ENCODE peak calls at places on chromosomes 3 and 15, in nine cellular contexts. D is effector memory CD4-positive, alpha-beta T cell; A is HFF-Myc; B is dorsolateral prefrontal cortex; K is cardiac fibroblast; T is HCT116; U is left ventricle myocardium inferior; J is suprapubic skin; S is left lung. R is an unnamed sample.

GRCh38 chr3:187747506-187747905 is 2.2 kb upstream of the BCL6 start:
- DNase-seq in D (no peak), A (no peak), B (no peak), K (no peak), T (no peak), U (no peak), J (no peak), S (no peak), R (no peak)

GRCh38 chr15:87672309-87672897 is 584.1 kb downstream of the NTRK3 start:
- DNase-seq in D (no peak), A (peak), B (peak), K (peak), T (no peak), U (peak), J (no peak), S (no peak), R (no peak)

GRCh38 chr3:112512320-112512719 is 13.0 kb upstream of the BTLA start:
- DNase-seq in D (no peak), A (no peak), B (no peak), K (no peak), T (no peak), U (no peak), J (no peak), S (no peak), R (no peak)

GRCh38 chr15:100124936-100125626 is 216.7 kb downstream of the ADAMTS17 start:
- DNase-seq in D (no peak), A (no peak), B (no peak), K (no peak), T (no peak), U (no peak), J (no peak), S (no peak), R (no peak)

GRCh38 chr3:42705039-42705767 is 2.6 kb upstream of the HHATL start:
- DNase-seq in D (no peak), A (no peak), B (no peak), K (no peak), T (no peak), U (no peak), J (no peak), S (peak), R (no peak)

GRCh38 chr3:85342915-85343314 is 384.1 kb downstream of the CADM2 start:
- DNase-seq in D (no peak), A (no peak), B (peak), K (no peak), T (no peak), U (no peak), J (no peak), S (no peak), R (no peak)

GRCh38 chr3:120558784-120559227 is 37.3 kb upstream of the NDUFB4 start:
- DNase-seq in D (peak), A (peak), B (peak), K (peak), T (peak), U (peak), J (peak), S (peak), R (peak)

GRCh38 chr15:56205061-56205876 is 38.4 kb downstream of the RFX7 start:
- DNase-seq in D (no peak), A (peak), B (no peak), K (peak), T (no peak), U (no peak), J (no peak), S (no peak), R (no peak)

GRCh38 chr3:194019766-194020165 is 116.2 kb upstream of the HES1 start:
- DNase-seq in D (no peak), A (no peak), B (peak), K (no peak), T (no peak), U (no peak), J (no peak), S (no peak), R (no peak)

GRCh38 chr3:83715307-83715706 is 1243.5 kb upstream of the CADM2 start:
- DNase-seq in D (no peak), A (no peak), B (no peak), K (no peak), T (no peak), U (no peak), J (no peak), S (no peak), R (no peak)

GRCh38 chr3:113079532-113079931 is 88.7 kb downstream of the GTPBP8 start:
- DNase-seq in D (no peak), A (no peak), B (no peak), K (no peak), T (no peak), U (no peak), J (no peak), S (no peak), R (no peak)

GRCh38 chr15:70723927-70724326 is 39.4 kb downstream of the UACA start:
- DNase-seq in D (no peak), A (no peak), B (no peak), K (no peak), T (no peak), U (no peak), J (no peak), S (no peak), R (no peak)

GRCh38 chr15:68298882-68299381 is 21.4 kb downstream of the FEM1B start:
- DNase-seq in D (no peak), A (no peak), B (no peak), K (no peak), T (no peak), U (no peak), J (no peak), S (no peak), R (no peak)

GRCh38 chr3:159726231-159726964 is 262.2 kb upstream of the IL12A start:
- DNase-seq in D (no peak), A (no peak), B (no peak), K (no peak), T (peak), U (no peak), J (no peak), S (peak), R (no peak)

GRCh38 chr3:53725308-53725995 is 120.8 kb downstream of the CHDH start:
- DNase-seq in D (no peak), A (no peak), B (no peak), K (no peak), T (no peak), U (no peak), J (no peak), S (no peak), R (no peak)

GRCh38 chr3:194632211-194632982 is 822 bp downstream of the TMEM44 start:
- DNase-seq in D (no peak), A (no peak), B (no peak), K (peak), T (no peak), U (peak), J (no peak), S (peak), R (no peak)

GRCh38 chr3:147915057-147915456 is 505.9 kb downstream of the ZIC1 start:
- DNase-seq in D (no peak), A (no peak), B (no peak), K (no peak), T (no peak), U (no peak), J (no peak), S (no peak), R (no peak)

GRCh38 chr3:66138336-66139234 is 82.2 kb upstream of the SLC25A26 start:
- DNase-seq in D (no peak), A (peak), B (peak), K (peak), T (peak), U (peak), J (no peak), S (no peak), R (peak)

GRCh38 chr15:45251888-45252287 is at the start of gene SLC28A2:
- DNase-seq in D (no peak), A (no peak), B (no peak), K (no peak), T (no peak), U (no peak), J (no peak), S (peak), R (no peak)

GRCh38 chr3:115272036-115272824 is 125.1 kb upstream of the ZBTB20 start:
- DNase-seq in D (no peak), A (peak), B (no peak), K (peak), T (no peak), U (no peak), J (no peak), S (no peak), R (no peak)

GRCh38 chr3:122893754-122894668 is 99.1 kb downstream of the SLC49A4 start:
- DNase-seq in D (no peak), A (no peak), B (no peak), K (peak), T (no peak), U (peak), J (no peak), S (no peak), R (no peak)

GRCh38 chr3:195411831-195412230 is 31.0 kb downstream of the ACAP2 start:
- DNase-seq in D (no peak), A (no peak), B (no peak), K (peak), T (no peak), U (no peak), J (no peak), S (no peak), R (no peak)

GRCh38 chr3:149441662-149442442 is 32.6 kb upstream of the TM4SF4 start:
- DNase-seq in D (no peak), A (no peak), B (no peak), K (no peak), T (no peak), U (no peak), J (no peak), S (no peak), R (no peak)

GRCh38 chr15:65089206-65089824 is 12.8 kb downstream of the KBTBD13 start:
- DNase-seq in D (no peak), A (no peak), B (no peak), K (peak), T (no peak), U (peak), J (no peak), S (no peak), R (no peak)

GRCh38 chr3:115804722-115805121 is 181.4 kb downstream of the GAP43 start:
- DNase-seq in D (no peak), A (peak), B (no peak), K (peak), T (no peak), U (no peak), J (no peak), S (no peak), R (no peak)

GRCh38 chr15:39584266-39584659 is 3.4 kb downstream of the THBS1 start:
- DNase-seq in D (no peak), A (peak), B (no peak), K (no peak), T (no peak), U (no peak), J (no peak), S (no peak), R (no peak)
- H3K4me3 ChIP-seq in D (no peak), A (peak), B (no peak), K (peak), T (no peak), U (peak), J (peak), S (peak), R (no peak)

GRCh38 chr3:25507811-25508210 is 79.7 kb downstream of the RARB start:
- DNase-seq in D (no peak), A (no peak), B (no peak), K (no peak), T (no peak), U (no peak), J (no peak), S (no peak), R (no peak)

GRCh38 chr3:25508433-25508832 is 80.4 kb downstream of the RARB start:
- DNase-seq in D (no peak), A (no peak), B (no peak), K (no peak), T (no peak), U (no peak), J (no peak), S (no peak), R (no peak)

GRCh38 chr3:25502233-25502632 is 74.2 kb downstream of the RARB start:
- DNase-seq in D (no peak), A (no peak), B (no peak), K (no peak), T (no peak), U (no peak), J (no peak), S (no peak), R (no peak)

GRCh38 chr3:25505581-25505980 is 77.5 kb downstream of the RARB start:
- DNase-seq in D (no peak), A (no peak), B (no peak), K (no peak), T (no peak), U (no peak), J (no peak), S (no peak), R (no peak)

DNA sequence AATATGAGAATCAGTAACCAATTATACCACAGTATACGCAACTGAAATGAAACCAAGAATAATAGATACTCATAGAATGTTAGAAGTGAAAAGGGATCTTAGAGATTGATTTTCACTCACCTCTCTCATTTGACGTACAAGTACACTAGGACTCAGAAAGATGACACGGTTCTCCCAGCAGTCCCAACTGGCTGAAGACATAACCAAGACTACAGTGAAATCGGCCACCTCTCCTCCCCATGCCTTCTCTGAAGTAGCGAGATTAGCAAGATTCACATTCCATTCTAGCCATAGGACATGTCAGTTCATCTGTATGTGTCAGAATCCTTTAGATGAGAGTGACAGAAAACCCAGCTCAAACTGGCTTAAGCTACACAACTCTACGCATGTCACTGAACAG is 75.7 kb downstream of the RARB start:
- DNase-seq in D (no peak), A (no peak), B (no peak), K (no peak), T (no peak), U (no peak), J (no peak), S (no peak), R (no peak)
- H3K4me3 ChIP-seq in D (no peak), A (no peak), B (no peak), K (no peak), T (no peak), U (no peak), J (no peak), S (no peak), R (no peak)

GRCh38 chr15:96699871-96700401 is 369.4 kb downstream of the NR2F2 start:
- DNase-seq in D (no peak), A (no peak), B (no peak), K (no peak), T (no peak), U (no peak), J (no peak), S (no peak), R (no peak)
- H3K4me3 ChIP-seq in D (no peak), A (no peak), B (no peak), K (no peak), T (no peak), U (no peak), J (no peak), S (no peak), R (no peak)

DNA sequence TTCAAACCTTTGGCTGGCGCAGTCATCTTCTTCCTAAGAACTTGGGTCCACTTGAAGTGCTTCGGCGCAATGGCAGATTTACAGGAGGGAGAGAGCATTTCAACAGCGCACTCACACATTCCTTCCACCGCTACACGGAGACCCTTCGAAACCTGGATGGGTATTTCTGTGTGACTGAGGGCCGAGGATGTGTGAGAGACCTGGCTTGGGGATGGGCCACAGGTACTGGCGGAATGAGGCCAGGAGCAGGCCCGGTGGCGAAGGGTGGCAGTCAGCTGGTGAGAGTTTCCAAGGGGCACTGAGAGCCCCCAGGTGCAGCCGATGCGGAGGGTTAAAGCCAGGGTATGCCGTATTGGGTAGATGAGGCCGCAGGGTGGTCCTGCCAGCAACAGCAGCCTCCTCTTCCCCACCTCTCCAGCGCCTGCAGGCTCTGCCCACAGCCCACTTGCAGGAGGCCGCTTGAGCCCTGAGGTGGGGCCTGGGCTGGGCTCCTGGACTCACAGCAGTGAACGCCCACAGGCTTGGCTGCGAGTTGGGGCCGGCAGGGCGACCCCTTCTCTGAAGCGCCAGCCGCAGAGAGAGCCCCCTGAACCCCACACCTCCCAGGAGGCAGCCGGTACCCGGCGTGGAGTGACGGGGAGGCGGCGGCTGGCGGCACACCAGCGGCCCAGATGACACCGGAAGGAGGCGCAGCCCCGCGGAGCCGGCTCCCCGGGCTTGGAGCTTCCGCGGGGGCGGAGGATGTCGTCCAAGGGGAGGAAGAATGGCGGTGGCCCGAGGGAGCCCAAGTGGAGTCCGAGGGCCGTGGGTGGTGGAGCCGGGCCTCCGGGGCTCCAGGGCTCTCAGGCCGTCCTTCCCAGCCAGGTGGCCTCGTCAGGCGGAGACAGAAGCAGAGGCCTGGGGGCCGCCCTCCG is 166.5 kb downstream of the NSMCE3 start:
- DNase-seq in D (no peak), A (no peak), B (no peak), K (peak), T (no peak), U (peak), J (no peak), S (peak), R (no peak)
- H3K4me3 ChIP-seq in D (no peak), A (peak), B (peak), K (peak), T (no peak), U (peak), J (peak), S (peak), R (no peak)

GRCh38 chr3:127286571-127287140 is 1.2 kb downstream of the PRR20G start:
- DNase-seq in D (no peak), A (no peak), B (no peak), K (no peak), T (no peak), U (no peak), J (no peak), S (no peak), R (no peak)
- H3K4me3 ChIP-seq in D (no peak), A (no peak), B (no peak), K (no peak), T (no peak), U (no peak), J (no peak), S (no peak), R (no peak)

R was measured in pancreas.